ENCODE peak calls at places on chromosomes 5 and 9, in four cellular contexts. D, P, J and O are unnamed samples.

GRCh38 chr9:18275313-18275990 is 198.5 kb upstream of the ADAMTSL1 start:
- DNase-seq in P (no peak), J (no peak), D (no peak), O (no peak)

GRCh38 chr5:15719784-15720183 is 219.8 kb downstream of the FBXL7 start:
- DNase-seq in J (peak), P (no peak), D (no peak), O (no peak)

GRCh38 chr5:84825616-84826015 is 440.9 kb upstream of the EDIL3 start:
- DNase-seq in P (no peak), D (no peak), J (peak), O (no peak)

GRCh38 chr9:32177389-32177788 is 207.1 kb upstream of the ACO1 start:
- DNase-seq in P (no peak), J (no peak), D (no peak), O (no peak)

GRCh38 chr5:180206993-180207392 is 2.0 kb downstream of the RASGEF1C start:
- DNase-seq in D (no peak), P (no peak), J (no peak), O (no peak)

GRCh38 chr5:148384389-148384756 is 615 bp downstream of the FBXO38 start:
- DNase-seq in D (no peak), P (no peak), J (no peak), O (no peak)

GRCh38 chr9:136438909-136439549 is 616 bp downstream of the INPP5E start:
- DNase-seq in D (no peak), P (peak), J (peak), O (no peak)

GRCh38 chr5:157986431-157986990 is 127.6 kb upstream of the CLINT1 start:
- DNase-seq in D (no peak), P (no peak), J (no peak), O (no peak)

GRCh38 chr5:82031220-82032119 is 59.6 kb downstream of the ATG10 start:
- DNase-seq in D (peak), P (peak), J (no peak), O (no peak)

GRCh38 chr5:31237159-31237558 is 43.7 kb downstream of the CDH6 start:
- DNase-seq in J (no peak), P (no peak), D (no peak), O (peak)

GRCh38 chr5:136193396-136193935 is 504 bp upstream of the SMIM32 start:
- DNase-seq in D (no peak), J (no peak), P (no peak), O (no peak)

GRCh38 chr5:148343049-148343413 is 7.7 kb downstream of the SPINK9 start:
- DNase-seq in D (no peak), P (no peak), J (no peak), O (peak)

GRCh38 chr5:87195104-87195581 is 72.5 kb upstream of the RASA1 start:
- DNase-seq in D (no peak), P (no peak), J (peak), O (no peak)

GRCh38 chr9:129399301-129399990 is 221.4 kb upstream of the IER5L start:
- DNase-seq in P (no peak), J (no peak), D (no peak), O (no peak)

GRCh38 chr9:129624168-129624759 is 1.7 kb upstream of the NTMT1 start:
- DNase-seq in J (peak), D (peak), P (peak), O (peak)

GRCh38 chr9:6134661-6135177 is 80.9 kb upstream of the IL33 start:
- DNase-seq in J (no peak), D (no peak), P (no peak), O (no peak)

GRCh38 chr5:10467281-10468198 is 25.9 kb downstream of the ROPN1L start:
- DNase-seq in P (no peak), J (peak), D (no peak), O (peak)

GRCh38 chr9:14096182-14096922 is 217.6 kb downstream of the NFIB start:
- DNase-seq in P (no peak), J (peak), D (no peak), O (peak)

GRCh38 chr9:90774682-90775081 is 26.9 kb upstream of the SYK start:
- DNase-seq in P (no peak), J (no peak), D (no peak), O (no peak)

GRCh38 chr5:128494516-128494915 is 43.5 kb downstream of the FBN2 start:
- DNase-seq in D (no peak), P (no peak), J (no peak), O (no peak)

GRCh38 chr5:114581136-114581535 is 219.3 kb downstream of the KCNN2 start:
- DNase-seq in D (no peak), P (no peak), J (no peak), O (no peak)

GRCh38 chr5:159547466-159548195 is 217.3 kb upstream of the IL12B start:
- DNase-seq in P (no peak), J (no peak), D (no peak), O (no peak)

GRCh38 chr9:134455537-134455936 is 129.3 kb downstream of the RXRA start:
- DNase-seq in J (no peak), P (no peak), D (no peak), O (no peak)
- H3K4me3 ChIP-seq in J (no peak), P (no peak), D (no peak), O (no peak)

GRCh38 chr9:121283856-121284732 is 16.1 kb downstream of the GSN start:
- DNase-seq in J (no peak), D (no peak), P (no peak), O (no peak)

GRCh38 chr9:121286973-121287721 is 19.2 kb downstream of the GSN start:
- DNase-seq in J (peak), P (peak), D (peak), O (peak)

GRCh38 chr9:121286688-121286972 is 18.7 kb downstream of the GSN start:
- DNase-seq in D (no peak), J (no peak), P (no peak), O (no peak)

GRCh38 chr9:121284733-121285451 is 16.9 kb downstream of the GSN start:
- DNase-seq in D (no peak), P (no peak), J (no peak), O (no peak)

DNA sequence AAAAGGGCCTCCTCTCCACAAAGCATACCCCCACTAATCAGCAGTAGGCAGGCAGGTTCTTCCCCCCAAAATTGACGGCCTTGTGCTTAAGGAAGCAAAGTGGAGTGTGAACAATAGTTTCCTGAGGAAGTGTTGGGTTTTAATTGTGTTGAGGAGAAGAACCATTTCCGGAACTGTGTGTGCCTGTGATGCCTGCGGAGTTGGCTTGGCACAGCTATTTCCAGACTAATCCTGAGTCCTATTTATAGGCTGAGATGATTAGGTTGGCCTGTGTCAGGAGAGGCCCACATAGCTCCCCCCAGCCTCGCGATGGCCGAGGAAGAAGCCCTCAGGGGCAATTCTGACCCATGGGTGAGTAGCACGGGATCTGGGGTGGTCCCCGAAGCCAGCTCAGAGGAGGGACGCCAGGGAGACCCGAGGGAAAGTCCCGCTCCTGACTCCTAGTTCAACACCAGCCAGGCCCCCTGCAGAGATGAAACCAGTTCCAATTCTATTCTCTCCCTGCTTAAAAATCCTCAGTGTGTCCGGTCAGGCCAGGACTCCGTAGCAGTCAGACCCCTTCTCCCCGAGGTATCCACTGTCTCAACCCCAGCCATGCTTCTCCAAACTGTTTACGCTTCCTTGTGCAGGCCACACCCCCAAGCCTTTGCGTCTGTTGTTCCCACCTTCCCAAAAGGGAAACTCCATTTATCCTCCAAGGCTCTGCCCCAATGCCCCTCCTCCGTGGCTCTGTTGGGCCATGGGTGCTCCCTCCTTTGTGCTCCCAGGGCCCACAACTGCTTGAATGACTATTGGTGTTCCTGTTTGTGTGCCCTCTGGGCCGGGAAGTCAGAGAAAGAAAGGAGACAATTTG is 18.1 kb downstream of the GSN start:
- DNase-seq in J (peak), P (peak), D (no peak), O (peak)
- H2BK12ac ChIP-seq in J (peak), P (peak), D (no peak), O (peak)

DNA sequence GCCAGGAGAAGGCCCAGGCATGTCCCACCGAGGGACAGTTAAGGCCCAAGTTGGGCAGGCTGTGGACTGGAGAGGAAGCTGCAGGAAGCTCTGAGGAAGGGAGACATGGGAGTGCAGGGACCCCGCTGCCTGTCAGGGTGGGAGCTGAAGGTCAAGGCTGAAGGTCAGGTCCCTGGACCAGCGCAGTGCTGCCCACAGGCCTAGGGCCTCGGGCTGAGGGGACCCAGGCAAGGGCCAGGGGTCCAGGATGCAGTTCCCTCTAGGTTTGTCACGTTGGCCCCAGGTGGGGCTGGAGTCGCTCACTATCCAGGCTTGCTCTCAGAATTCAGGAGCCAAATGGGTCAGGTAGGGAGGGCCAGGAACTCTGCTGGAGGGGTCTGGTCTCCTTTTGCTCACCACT is 76.7 kb upstream of the STXBP1 start:
- DNase-seq in P (no peak), J (no peak), D (no peak), O (no peak)
- H4K91ac ChIP-seq in P (no peak), J (peak), D (no peak), O (peak)

GRCh38 chr5:168313596-168314204 is 22.3 kb downstream of the WWC1 start:
- DNase-seq in D (no peak), J (no peak), P (no peak), O (no peak)
- H3K4me3 ChIP-seq in D (no peak), J (no peak), P (no peak), O (no peak)

DNA sequence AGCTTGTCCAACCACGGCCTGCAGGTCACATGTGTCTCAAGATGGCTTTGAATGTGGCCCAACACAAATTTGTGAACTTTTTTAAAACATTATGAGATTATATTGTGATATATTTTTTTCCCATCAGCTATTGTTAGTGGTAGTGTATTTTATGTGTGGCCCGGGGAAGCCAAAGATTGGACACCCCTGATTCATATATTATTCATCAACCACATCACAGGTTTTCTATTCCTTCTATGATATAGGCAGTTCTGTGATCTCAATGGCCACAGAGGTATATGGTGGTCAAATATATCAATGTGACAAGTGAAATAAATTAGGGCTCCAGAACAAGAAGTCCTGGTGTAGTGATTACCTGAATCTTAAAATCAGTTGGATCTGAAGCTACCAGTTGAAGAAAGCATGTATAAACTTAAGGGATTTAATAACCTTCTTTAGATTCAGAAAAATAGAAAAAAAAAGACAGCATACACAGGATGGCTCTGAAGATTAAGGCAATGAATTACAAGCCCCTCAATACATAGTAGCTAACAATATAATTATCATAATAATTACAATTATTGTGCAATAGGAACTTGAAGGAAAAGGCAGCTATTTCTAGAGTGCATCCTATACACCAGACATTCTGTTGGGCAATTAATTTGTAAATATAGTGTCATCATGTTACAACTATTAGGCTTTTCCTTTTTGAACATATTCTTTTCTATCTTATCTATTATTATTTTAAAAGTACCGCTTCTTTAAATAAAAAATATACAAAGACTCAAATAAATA is 530.4 kb upstream of the PTPRD start:
- DNase-seq in J (no peak), P (no peak), D (no peak), O (no peak)
- H2BK12ac ChIP-seq in J (no peak), P (no peak), D (no peak), O (no peak)

GRCh38 chr5:14032944-14033343 is 88.5 kb upstream of the DNAH5 start:
- DNase-seq in J (peak), D (no peak), P (no peak), O (no peak)
- H4K91ac ChIP-seq in J (no peak), D (no peak), P (no peak), O (no peak)

DNA sequence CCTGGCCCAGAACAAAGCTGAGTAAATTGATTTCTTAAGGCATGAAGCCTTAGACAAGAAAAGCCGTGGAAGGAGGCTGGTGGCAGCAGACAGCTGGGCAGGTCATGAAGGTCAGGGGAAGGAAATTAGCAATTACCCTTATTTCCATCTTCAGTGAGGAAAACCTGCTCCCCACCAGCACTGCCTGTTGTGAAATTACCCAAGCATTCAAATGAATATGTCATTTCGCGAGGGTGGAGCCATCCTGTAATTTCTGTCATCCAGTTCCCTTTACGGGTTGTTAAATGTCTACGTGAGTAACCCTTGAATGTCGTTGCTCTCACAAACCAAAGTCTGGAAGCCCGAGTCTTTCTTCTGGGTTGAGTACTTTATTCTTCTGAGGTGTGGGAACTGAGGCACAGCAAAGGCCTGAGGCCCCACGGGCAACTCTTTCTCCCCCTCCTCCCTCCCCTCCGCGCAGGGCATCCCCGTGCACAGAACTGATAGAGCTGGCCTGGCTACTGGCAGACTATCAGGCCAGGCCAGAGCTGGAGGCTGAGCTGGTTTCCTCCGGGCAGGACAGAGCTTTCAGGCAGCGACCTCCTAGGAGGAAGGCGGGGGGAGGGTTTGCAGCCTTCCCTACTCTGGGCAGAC is 22.0 kb upstream of the AK3 start:
- DNase-seq in P (peak), J (peak), D (peak), O (peak)
- H3K4me3 ChIP-seq in P (peak), J (no peak), D (peak), O (no peak)

DNA sequence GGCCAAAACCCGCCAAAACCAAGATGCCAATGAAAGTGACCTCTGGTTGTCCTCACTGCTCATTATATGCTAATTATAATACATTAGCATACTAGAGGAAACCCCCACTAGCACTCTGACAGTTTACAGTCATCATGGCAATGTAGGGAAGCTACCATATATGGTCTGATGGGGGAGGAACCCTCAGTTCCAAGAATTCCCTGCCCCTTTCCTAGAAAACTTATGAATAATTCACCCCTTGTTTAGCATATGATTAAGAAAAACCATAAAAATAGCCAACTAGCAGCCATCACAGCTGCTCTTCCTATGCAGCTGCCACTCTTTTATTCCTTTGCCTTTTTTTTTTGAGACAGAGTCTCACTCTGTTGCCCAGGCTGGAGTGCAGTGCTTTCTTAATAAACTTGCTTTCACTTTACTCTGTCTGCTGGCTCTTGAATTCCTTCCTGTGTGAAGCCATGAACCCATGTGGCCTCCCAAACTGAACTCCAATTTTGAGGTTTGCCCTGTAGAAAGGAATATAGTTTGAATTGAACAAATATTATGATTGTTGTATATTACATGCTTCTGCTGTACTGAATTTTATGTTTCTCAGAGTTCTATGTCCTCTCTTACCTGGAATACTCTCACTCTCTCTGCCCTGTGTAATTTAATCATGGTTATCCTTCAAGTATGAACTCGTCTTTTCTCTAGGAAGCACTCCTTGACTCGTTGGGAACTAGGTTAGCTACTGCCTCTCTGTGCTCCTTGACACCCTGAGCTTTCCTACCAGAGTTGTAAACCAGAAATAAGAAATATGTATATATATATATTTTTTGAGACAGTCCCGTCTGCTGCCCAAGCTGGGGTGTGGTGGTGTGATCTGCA is 59.8 kb downstream of the KIAA1958 start:
- DNase-seq in D (no peak), P (no peak), J (peak), O (no peak)
- H2BK12ac ChIP-seq in D (no peak), P (peak), J (no peak), O (no peak)

GRCh38 chr9:77725051-77725702 is 77.1 kb upstream of the GNA14 start:
- DNase-seq in P (no peak), D (no peak), J (no peak), O (no peak)
- H4K91ac ChIP-seq in P (no peak), D (no peak), J (no peak), O (no peak)

GRCh38 chr9:75134495-75134894 is 46.2 kb downstream of the OSTF1 start:
- DNase-seq in D (no peak), J (no peak), P (no peak), O (no peak)

GRCh38 chr9:75133396-75133795 is 45.1 kb downstream of the OSTF1 start:
- DNase-seq in J (no peak), P (no peak), D (no peak), O (no peak)

GRCh38 chr9:75130621-75131020 is 42.3 kb downstream of the OSTF1 start:
- DNase-seq in J (peak), P (no peak), D (no peak), O (no peak)

GRCh38 chr9:75131700-75132099 is 43.4 kb downstream of the OSTF1 start:
- DNase-seq in D (no peak), J (no peak), P (no peak), O (no peak)

GRCh38 chr9:75132244-75132643 is 43.9 kb downstream of the OSTF1 start:
- DNase-seq in P (no peak), D (no peak), J (no peak), O (no peak)
- H3K4me3 ChIP-seq in P (no peak), D (no peak), J (no peak), O (no peak)